ENCODE peak calls at places on chromosomes 7 and 10, in six cellular contexts. L is left lung; T is right lobe of liver; J is upper lobe of right lung; M is CD4-positive, CD25-positive, alpha-beta regulatory T cell; N is stomach. Y is an unnamed sample. For H3K4me1, the result is how much of the 10 kb centered on the place peaks cover.

GRCh38 chr7:98133621-98134266 is 27.1 kb downstream of the LMTK2 start:
- DNase-seq in L (no peak), T (peak), M (peak), N (no peak), J (no peak), Y (no peak)

GRCh38 chr10:121611431-121612159 is 13.4 kb upstream of the FGFR2 start:
- DNase-seq in J (no peak), T (no peak), M (no peak), L (no peak), N (no peak), Y (no peak)

GRCh38 chr10:108629843-108630242 is 1293.5 kb downstream of the XPNPEP1 start:
- DNase-seq in J (no peak), N (no peak), L (no peak), T (no peak), M (no peak), Y (no peak)

GRCh38 chr10:88386878-88387773 is 196.0 kb downstream of the RNLS start:
- DNase-seq in N (no peak), J (no peak), M (no peak), T (no peak), L (no peak), Y (no peak)

GRCh38 chr7:94394399-94395140 is at the start of gene COL1A2:
- DNase-seq in M (no peak), L (peak), J (peak), N (peak), T (no peak), Y (peak)

GRCh38 chr10:120819366-120819765 is 31.8 kb upstream of the WDR11 start:
- DNase-seq in J (no peak), T (no peak), L (no peak), N (no peak), M (no peak), Y (no peak)

GRCh38 chr7:120805636-120806388 is 52.1 kb downstream of the TSPAN12 start:
- DNase-seq in N (peak), J (no peak), T (no peak), M (peak), L (no peak), Y (no peak)

GRCh38 chr7:152025077-152025936 is at the start of gene GALNT11:
- DNase-seq in L (peak), M (peak), T (peak), N (peak), J (peak), Y (peak)

GRCh38 chr7:17233643-17234397 is 64.6 kb upstream of the AHR start:
- DNase-seq in J (peak), T (no peak), M (no peak), N (no peak), L (no peak), Y (no peak)

GRCh38 chr10:93475227-93475626 is 6.9 kb downstream of the MYOF start:
- DNase-seq in T (no peak), J (no peak), M (no peak), N (no peak), L (no peak), Y (no peak)

GRCh38 chr10:80156216-80156615 is 23.7 kb downstream of the PLAC9 start:
- DNase-seq in L (no peak), T (no peak), N (no peak), J (no peak), M (no peak), Y (no peak)

GRCh38 chr10:33546031-33546430 is 211.6 kb upstream of the NRP1 start:
- DNase-seq in M (no peak), L (no peak), J (no peak), T (no peak), N (no peak), Y (no peak)

GRCh38 chr10:88184543-88185297 is 321.3 kb downstream of the PTEN start:
- DNase-seq in T (no peak), N (no peak), J (no peak), L (no peak), M (no peak), Y (no peak)

GRCh38 chr7:100007887-100008286 is 7.5 kb upstream of the ZKSCAN1 start:
- DNase-seq in N (no peak), J (no peak), T (no peak), L (no peak), M (no peak), Y (no peak)

GRCh38 chr7:82257118-82257695 is 186.4 kb downstream of the CACNA2D1 start:
- DNase-seq in T (no peak), J (no peak), N (no peak), L (no peak), M (no peak), Y (no peak)

GRCh38 chr10:102269017-102269416 is 23.7 kb downstream of the GBF1 start:
- DNase-seq in M (no peak), J (no peak), N (no peak), L (no peak), T (no peak), Y (no peak)

GRCh38 chr7:98565114-98565513 is 52.0 kb upstream of the NPTX2 start:
- DNase-seq in M (no peak), N (no peak), J (no peak), L (no peak), T (no peak), Y (no peak)

GRCh38 chr7:20346577-20346976 is 15.9 kb downstream of the ITGB8 start:
- DNase-seq in L (no peak), N (no peak), M (no peak), J (no peak), T (no peak), Y (no peak)

GRCh38 chr10:68560201-68560915 is at the start of gene TET1:
- DNase-seq in T (peak), J (peak), N (peak), M (peak), L (peak), Y (no peak)

GRCh38 chr7:66052447-66052846 is 23.2 kb upstream of the ASL start:
- DNase-seq in T (no peak), J (no peak), N (no peak), M (no peak), L (no peak), Y (no peak)

GRCh38 chr10:121926669-121927360 is 1.0 kb downstream of the ATE1 start:
- DNase-seq in N (no peak), M (no peak), J (no peak), T (no peak), L (no peak), Y (no peak)

GRCh38 chr7:99126921-99127553 is 16.9 kb downstream of the SMURF1 start:
- DNase-seq in M (no peak), N (peak), L (no peak), T (no peak), J (peak), Y (peak)

GRCh38 chr10:12503311-12503710 is 154.0 kb downstream of the CAMK1D start:
- DNase-seq in N (peak), T (no peak), M (no peak), J (peak), L (no peak), Y (no peak)

GRCh38 chr7:43700646-43701501 is 28.4 kb downstream of the COA1 start:
- DNase-seq in M (no peak), N (no peak), L (no peak), J (no peak), T (no peak), Y (no peak)

GRCh38 chr10:102770792-102771191 is 27.0 kb downstream of the WBP1L start:
- DNase-seq in L (no peak), J (no peak), T (no peak), N (no peak), M (no peak), Y (no peak)

GRCh38 chr7:41143074-41143473 is 559.8 kb downstream of the INHBA start:
- DNase-seq in L (no peak), M (no peak), T (no peak), N (no peak), J (no peak), Y (no peak)

GRCh38 chr7:7641129-7641663 is 644 bp downstream of the UMAD1 start:
- DNase-seq in J (no peak), T (no peak), N (no peak), L (no peak), M (no peak), Y (no peak)

GRCh38 chr7:115387168-115387567 is 465.3 kb downstream of the MDFIC start:
- DNase-seq in N (no peak), J (no peak), M (no peak), T (no peak), L (no peak), Y (no peak)

GRCh38 chr7:155123413-155123812 is 53.3 kb downstream of the HTR5A start:
- DNase-seq in L (no peak), N (no peak), J (no peak), T (no peak), M (no peak), Y (no peak)

GRCh38 chr7:135833642-135834041 is 85.0 kb upstream of the FAM180A start:
- DNase-seq in L (no peak), J (no peak), M (no peak), N (no peak), T (no peak), Y (no peak)

GRCh38 chr10:5159126-5159525 is 25.8 kb downstream of the AKR1C8 start:
- DNase-seq in L (no peak), M (no peak), J (no peak), N (no peak), T (no peak), Y (no peak)

GRCh38 chr7:155644971-155645509 is 579 bp downstream of the RBM33 start:
- DNase-seq in M (no peak), L (no peak), J (peak), T (peak), N (peak), Y (no peak)

GRCh38 chr7:37411444-37412034 is 37.1 kb downstream of the ELMO1 start:
- DNase-seq in T (no peak), N (no peak), L (no peak), J (no peak), M (no peak), Y (no peak)

GRCh38 chr10:72353963-72354355 is 760 bp downstream of the DNAJB12 start:
- DNase-seq in M (no peak), L (peak), J (peak), T (peak), N (no peak), Y (no peak)

GRCh38 chr10:110304780-110305421 is at the start of gene SMNDC1:
- DNase-seq in N (peak), J (peak), T (peak), L (peak), M (peak), Y (peak)
- H3K4me1 ChIP-seq in N (under half), J (under half), T (under half), L (half or more), M (half or more), Y (under half)

DNA sequence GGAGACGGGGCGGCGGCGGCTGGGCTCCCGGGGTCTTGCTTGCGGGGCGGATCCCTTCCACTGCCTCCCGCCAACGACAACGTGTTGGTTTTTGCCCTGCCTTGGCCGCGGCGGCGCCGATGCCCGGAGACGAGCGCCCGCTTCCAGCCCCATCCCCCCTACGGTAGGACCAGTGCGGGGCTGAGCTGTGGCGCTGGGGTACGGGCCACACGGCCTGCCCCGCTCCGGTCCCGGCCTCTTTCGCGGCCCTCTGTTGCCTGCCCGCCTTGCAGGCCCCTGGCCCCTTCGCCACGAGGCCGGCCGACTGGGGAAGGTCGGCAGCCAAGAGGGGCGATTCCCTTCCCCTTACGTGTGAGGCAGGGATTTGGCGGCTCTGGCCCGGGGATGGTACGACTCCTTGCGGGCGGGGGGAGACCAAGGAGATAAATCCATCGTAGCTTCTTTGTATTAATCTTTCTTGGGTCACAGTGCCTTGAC is 488 bp downstream of the EIF4H start:
- DNase-seq in M (no peak), T (peak), N (peak), J (peak), L (peak), Y (no peak)
- H3K4me1 ChIP-seq in M (half or more), T (half or more), N (half or more), J (half or more), L (half or more), Y (half or more)

GRCh38 chr10:114577133-114577532 is 80.9 kb downstream of the ABLIM1 start:
- DNase-seq in N (no peak), L (no peak), M (no peak), J (no peak), T (no peak), Y (no peak)
- H3K4me1 ChIP-seq in N (under half), L (under half), M (under half), J (under half), T (half or more), Y (under half)

GRCh38 chr10:99429521-99430095 is 816 bp downstream of the GOT1 start:
- DNase-seq in J (no peak), L (no peak), M (no peak), N (no peak), T (no peak), Y (no peak)
- H3K4me1 ChIP-seq in J (under half), L (under half), M (under half), N (under half), T (under half), Y (under half)

GRCh38 chr7:54780490-54780889 is 21.5 kb upstream of the SEC61G start:
- DNase-seq in L (no peak), T (no peak), N (no peak), M (no peak), J (no peak), Y (no peak)

GRCh38 chr7:54778166-54778565 is 19.2 kb upstream of the SEC61G start:
- DNase-seq in T (no peak), J (no peak), L (no peak), M (no peak), N (no peak), Y (no peak)

GRCh38 chr7:54773472-54774399 is 14.7 kb upstream of the SEC61G start:
- DNase-seq in J (peak), M (peak), N (peak), T (peak), L (peak), Y (peak)

GRCh38 chr7:54778696-54779285 is 19.8 kb upstream of the SEC61G start:
- DNase-seq in J (no peak), L (no peak), M (no peak), T (no peak), N (no peak), Y (no peak)

DNA sequence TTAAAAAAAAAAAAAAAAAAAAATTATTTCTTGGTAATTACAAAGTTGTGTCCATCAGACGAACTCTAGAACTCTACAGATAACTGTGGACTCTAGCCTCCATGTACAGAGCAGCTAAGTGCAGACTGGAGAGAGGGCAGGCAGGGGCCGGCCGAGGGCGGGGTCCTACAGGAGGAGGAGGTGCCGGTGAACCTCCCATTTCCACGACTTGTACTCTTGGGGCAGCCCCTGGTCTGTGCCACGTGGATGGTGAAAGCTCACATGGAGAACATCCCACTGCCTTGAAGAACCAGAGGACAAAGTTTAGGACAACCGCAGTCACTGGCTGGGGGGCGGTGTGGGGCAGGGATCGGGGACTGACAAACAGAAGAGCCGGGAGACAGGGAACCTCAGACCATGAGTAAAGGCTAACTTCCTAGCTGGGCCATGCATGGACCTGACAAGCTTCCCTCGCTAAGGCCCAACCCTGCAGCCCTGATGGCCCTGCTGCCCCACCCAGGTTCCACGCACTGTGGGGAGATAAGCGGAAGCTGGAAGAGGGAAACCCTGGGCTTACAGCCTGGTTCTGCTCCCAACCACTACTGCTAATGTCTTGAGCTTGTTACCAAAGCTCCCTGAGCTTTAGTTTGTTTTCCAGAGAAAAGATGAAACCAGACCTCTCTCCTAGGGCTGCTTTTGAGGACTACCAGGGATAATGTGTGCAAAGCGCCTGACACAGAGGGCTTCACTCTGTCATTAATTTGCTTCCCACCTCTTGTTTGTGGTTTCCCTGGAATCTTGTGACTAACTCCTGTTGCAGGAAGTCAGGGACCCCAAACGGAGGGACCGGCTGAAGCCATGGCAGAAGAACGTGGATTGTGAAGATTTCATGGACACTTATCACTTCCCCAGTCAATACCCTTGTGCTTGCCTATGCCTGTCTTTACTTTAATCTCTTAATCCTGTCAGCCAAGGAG is 16.1 kb upstream of the SEC61G start:
- DNase-seq in M (no peak), T (no peak), J (no peak), N (no peak), L (peak), Y (no peak)
- H3K4me1 ChIP-seq in M (under half), T (under half), J (under half), N (under half), L (under half), Y (under half)

GRCh38 chr7:39644170-39644569 is 20.8 kb downstream of the RALA start:
- DNase-seq in M (no peak), L (no peak), T (no peak), J (no peak), N (no peak), Y (no peak)
- H3K4me1 ChIP-seq in M (under half), L (under half), T (under half), J (under half), N (under half), Y (under half)

GRCh38 chr7:28318126-28318762 is 94.1 kb upstream of the CREB5 start:
- DNase-seq in N (no peak), M (no peak), T (no peak), J (no peak), L (no peak), Y (no peak)
- H3K4me1 ChIP-seq in N (under half), M (under half), T (under half), J (under half), L (under half), Y (under half)

DNA sequence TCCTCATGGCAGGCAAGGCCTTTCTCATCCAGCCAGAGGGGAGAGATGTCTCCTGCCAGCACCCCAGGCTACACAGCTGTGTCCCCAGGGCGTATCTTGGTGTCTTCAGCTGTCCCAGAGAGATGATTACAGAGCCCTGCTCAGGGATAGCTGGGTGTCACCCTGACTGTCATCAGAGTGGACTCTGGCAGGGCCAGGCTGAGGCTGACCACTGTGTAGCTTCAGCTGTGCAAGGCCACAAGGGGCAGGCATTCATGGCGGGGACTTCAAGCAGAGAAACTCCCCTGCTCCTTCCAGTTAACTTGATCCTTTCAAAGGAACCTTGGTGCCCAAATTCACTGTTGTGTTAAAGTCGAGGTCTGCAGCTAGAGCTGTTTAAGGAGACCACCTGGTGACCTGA is 124.1 kb downstream of the RGS10 start:
- DNase-seq in N (no peak), T (no peak), M (no peak), J (no peak), L (peak), Y (no peak)
- H3K4me1 ChIP-seq in N (under half), T (under half), M (under half), J (under half), L (under half), Y (under half)

DNA sequence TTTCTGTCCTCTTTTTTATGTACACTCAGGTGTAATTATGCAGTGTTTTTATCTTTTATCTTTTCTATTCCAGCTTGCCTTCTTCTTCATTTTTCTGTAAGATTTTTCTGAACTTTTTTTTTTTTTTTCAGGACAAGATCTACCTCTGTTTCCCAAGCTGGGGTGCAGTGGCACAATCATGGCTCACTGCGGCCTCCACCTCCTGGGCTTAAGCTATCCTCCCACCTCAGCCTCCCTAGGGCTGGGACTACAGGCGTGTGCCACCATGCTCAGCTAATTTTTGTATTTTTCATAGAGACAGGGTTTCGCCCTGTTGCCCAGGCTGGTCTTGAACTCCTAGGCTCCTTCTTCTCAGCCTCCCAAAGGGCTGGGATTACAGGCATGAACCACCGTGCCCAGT is 6.3 kb upstream of the CALD1 start:
- DNase-seq in T (no peak), L (no peak), J (no peak), M (no peak), N (no peak), Y (no peak)
- H3K4me1 ChIP-seq in T (under half), L (under half), J (under half), M (under half), N (under half), Y (under half)

Y was measured in thoracic aorta.